ENCODE peak calls at places on chromosomes 11 and 22, in six cellular contexts. C is endothelial cell of umbilical vein; N is CD8-positive, alpha-beta memory T cell; T is thoracic aorta; B is sigmoid colon; R is psoas muscle. H is an unnamed sample.
A peak's percentile ranks its signal among the peaks of the same experiment; 100 is the strongest.

GRCh38 chr11:36048496-36049247 is 104.8 kb downstream of the LDLRAD3 start:
- DNase-seq in T (no peak), B (no peak), N (no peak), R (no peak), C (no peak), H (no peak)

GRCh38 chr11:126113515-126113957 is 50.9 kb upstream of the CDON start:
- DNase-seq in N (no peak), T (peak; percentile 87), C (peak; percentile 92), R (peak; percentile 87), B (peak; percentile 97), H (peak; percentile 73)

GRCh38 chr11:70581991-70582885 is 183.9 kb downstream of the CTTN start:
- DNase-seq in N (no peak), C (no peak), T (no peak), R (no peak), B (peak; percentile 57), H (peak; percentile 32)

GRCh38 chr11:73931039-73931645 is 19.7 kb upstream of the DNAJB13 start:
- DNase-seq in T (no peak), R (no peak), C (peak; percentile 76), N (no peak), B (no peak), H (peak; percentile 76)

GRCh38 chr22:27173530-27173929 is 516.1 kb downstream of the MIAT start:
- DNase-seq in C (peak; percentile 79), B (no peak), T (no peak), N (no peak), R (no peak), H (no peak)

GRCh38 chr22:22619765-22620414 is 24.5 kb upstream of the GGTLC2 start:
- DNase-seq in T (no peak), B (no peak), N (no peak), R (no peak), C (no peak), H (no peak)

GRCh38 chr22:26756675-26757293 is 99.4 kb downstream of the MIAT start:
- DNase-seq in T (peak; percentile 15), N (peak; percentile 6), B (peak; percentile 77), C (peak; percentile 46), R (peak; percentile 68), H (peak; percentile 87)

GRCh38 chr22:40747361-40747760 is 68.1 kb downstream of the MCHR1 start:
- DNase-seq in N (no peak), T (no peak), C (no peak), R (no peak), B (no peak), H (no peak)

GRCh38 chr11:111305403-111305802 is 7.1 kb downstream of the POU2AF3 start:
- DNase-seq in R (no peak), C (no peak), N (no peak), B (no peak), T (no peak), H (no peak)

GRCh38 chr11:74926304-74927030 is 22.4 kb downstream of the XRRA1 start:
- DNase-seq in C (no peak), B (no peak), T (no peak), R (no peak), N (no peak), H (no peak)

GRCh38 chr11:114880458-114880857 is 202.1 kb downstream of the NXPE2 start:
- DNase-seq in T (no peak), B (no peak), N (no peak), C (no peak), R (no peak), H (no peak)

GRCh38 chr11:35265755-35266454 is 126.9 kb downstream of the CD44 start:
- DNase-seq in N (no peak), B (no peak), R (no peak), C (peak; percentile 67), T (no peak), H (no peak)

GRCh38 chr11:111046291-111046690 is 199.2 kb upstream of the POU2AF2 start:
- DNase-seq in T (no peak), N (no peak), C (no peak), B (no peak), R (no peak), H (no peak)

DNA sequence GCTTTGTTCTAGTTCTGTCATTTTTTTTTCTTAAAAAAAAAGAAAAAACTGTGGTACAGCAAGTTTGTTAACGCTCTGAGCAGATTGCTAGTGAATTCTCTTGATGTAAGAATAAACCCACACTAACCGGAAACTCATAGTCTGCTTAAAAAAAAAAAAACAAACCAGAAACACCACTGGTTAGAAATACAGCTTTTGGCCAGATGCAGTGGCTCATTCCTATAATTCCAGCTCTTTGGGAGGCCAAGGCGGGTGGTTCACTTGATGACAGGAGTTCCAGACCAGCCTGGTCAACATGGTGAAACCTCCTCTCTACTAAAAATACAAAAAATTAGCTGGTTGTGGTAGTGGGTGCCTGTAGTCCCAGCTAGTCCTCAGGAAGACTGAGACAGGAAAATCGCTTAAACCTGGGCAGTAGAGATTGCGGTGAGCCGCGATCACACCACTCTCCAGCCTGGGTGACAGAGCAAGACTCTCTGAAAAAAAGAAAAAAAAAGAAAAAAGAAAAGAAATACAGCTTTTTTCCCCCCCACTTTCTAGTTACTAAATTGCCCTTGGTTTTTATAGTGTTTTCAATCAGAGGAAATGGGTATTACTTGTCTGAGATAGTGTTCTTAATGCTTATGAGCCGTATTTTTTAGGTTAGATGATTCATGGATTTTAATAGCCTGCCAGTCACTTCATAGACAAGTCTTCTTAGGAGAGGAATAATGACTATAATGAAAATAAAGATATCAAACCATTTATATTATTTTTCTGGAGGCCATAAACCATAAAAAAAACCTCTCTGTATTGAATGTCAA is 222.8 kb downstream of the DDX10 start:
- DNase-seq in B (no peak), N (no peak), T (no peak), C (no peak), R (no peak), H (no peak)
- H3K4me1 ChIP-seq in B (no peaks in the 10 kb centered on the region), N (no peaks in the 10 kb centered on the region), T (no peaks in the 10 kb centered on the region), C (peaks cover 21% of the 10 kb centered on the region), R (peaks cover 32% of the 10 kb centered on the region), H (peaks cover 8% of the 10 kb centered on the region)

DNA sequence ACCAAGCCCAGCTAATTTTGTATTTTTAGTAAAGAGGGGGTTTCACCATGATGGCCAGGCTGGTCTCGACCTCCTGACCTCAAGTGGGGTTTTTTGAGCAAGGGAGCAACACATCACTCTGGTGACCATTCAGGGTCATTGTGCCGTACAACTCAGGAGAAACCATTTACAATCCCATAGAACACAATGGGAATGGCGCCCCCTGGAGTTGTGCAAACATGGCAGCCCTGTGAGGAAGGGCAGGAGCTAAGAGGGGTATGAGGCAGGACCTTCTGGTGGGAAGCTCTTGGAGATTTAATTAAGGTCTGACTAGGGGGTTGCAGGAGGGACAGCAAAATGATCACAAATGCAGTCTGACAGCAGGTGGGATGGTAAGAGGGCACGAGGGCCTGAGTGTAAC is 9.2 kb upstream of the CSF2RB start:
- DNase-seq in N (no peak), R (no peak), T (no peak), C (no peak), B (no peak), H (no peak)
- H3K4me1 ChIP-seq in N (no peaks in the 10 kb centered on the region), R (no peaks in the 10 kb centered on the region), T (no peaks in the 10 kb centered on the region), C (peaks cover 2% of the 10 kb centered on the region), B (no peaks in the 10 kb centered on the region), H (peaks cover 9% of the 10 kb centered on the region)

GRCh38 chr11:46361283-46362145 is 14.3 kb downstream of the DGKZ start:
- DNase-seq in T (no peak), R (peak; percentile 80), N (peak; percentile 27), C (peak; percentile 62), B (peak; percentile 87), H (no peak)
- H3K4me1 ChIP-seq in T (peaks cover 30% of the 10 kb centered on the region), R (peaks cover 44% of the 10 kb centered on the region), N (peaks cover 66% of the 10 kb centered on the region), C (peaks cover 34% of the 10 kb centered on the region), B (peaks cover 35% of the 10 kb centered on the region), H (peaks cover 6% of the 10 kb centered on the region)

DNA sequence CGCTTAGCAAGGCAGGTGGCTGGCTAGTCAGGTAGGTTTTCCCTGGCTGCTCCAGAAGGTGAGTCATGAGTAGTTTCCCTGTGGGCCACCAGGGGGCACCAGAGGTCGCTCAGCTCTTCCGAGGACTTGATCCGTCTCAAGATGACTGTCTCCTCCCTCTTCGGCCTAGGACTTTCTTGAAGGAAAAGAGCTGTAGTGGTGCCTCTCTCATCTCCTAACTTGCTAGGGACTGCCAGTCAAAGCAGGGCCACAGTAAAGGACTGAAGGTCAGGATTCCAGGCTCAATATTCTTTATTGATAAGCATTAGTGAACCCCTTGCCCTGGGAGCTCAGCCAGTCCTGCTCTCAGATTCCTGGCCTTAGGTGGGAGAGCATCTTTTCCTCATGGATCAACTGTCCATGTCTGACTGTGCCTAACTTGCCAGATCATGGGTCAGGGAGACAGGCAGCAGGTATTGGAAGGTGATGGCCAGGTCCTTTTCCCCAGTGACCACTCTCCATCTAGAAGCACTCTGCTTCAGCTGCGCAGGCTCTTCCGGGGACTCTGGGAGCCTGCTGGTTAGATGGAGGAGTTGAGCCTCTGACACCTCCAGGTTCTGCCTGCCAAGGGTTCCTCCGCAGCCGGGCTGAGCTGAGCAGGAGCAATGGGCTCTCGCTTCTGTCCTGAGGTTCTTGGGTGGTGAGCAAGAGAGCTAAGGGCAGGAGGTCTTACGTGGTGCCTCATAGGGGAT is 1.9 kb downstream of the POLD4 start:
- DNase-seq in B (peak; percentile 84), T (no peak), N (peak; percentile 55), C (peak; percentile 78), R (peak; percentile 62), H (peak; percentile 86)
- H3K4me1 ChIP-seq in B (peaks cover 52% of the 10 kb centered on the region), T (peaks cover 47% of the 10 kb centered on the region), N (peaks cover 41% of the 10 kb centered on the region), C (peaks cover 41% of the 10 kb centered on the region), R (peaks cover 47% of the 10 kb centered on the region), H (peaks cover 30% of the 10 kb centered on the region)

GRCh38 chr11:117986981-117987495 is 844 bp downstream of the IL10RA start:
- DNase-seq in R (no peak), N (peak; percentile 31), B (no peak), T (no peak), C (no peak), H (peak; percentile 39)
- H3K4me1 ChIP-seq in R (peaks cover 4% of the 10 kb centered on the region), N (peaks cover 71% of the 10 kb centered on the region), B (peaks cover 15% of the 10 kb centered on the region), T (no peaks in the 10 kb centered on the region), C (peaks cover 4% of the 10 kb centered on the region), H (peaks cover 3% of the 10 kb centered on the region)

GRCh38 chr11:134753805-134754130 is 341.7 kb upstream of the B3GAT1 start:
- DNase-seq in C (no peak), B (no peak), R (no peak), T (no peak), N (no peak), H (peak; percentile 28)
- H3K4me1 ChIP-seq in C (no peaks in the 10 kb centered on the region), B (no peaks in the 10 kb centered on the region), R (no peaks in the 10 kb centered on the region), T (no peaks in the 10 kb centered on the region), N (no peaks in the 10 kb centered on the region), H (no peaks in the 10 kb centered on the region)

H was measured in endodermal cell.